ENCODE peak calls at places on chromosomes 1 and 21, in five cellular contexts. J is left ventricle myocardium inferior, S is cardiac muscle cell, H is natural killer cell, G is tibial nerve. T is an unnamed sample.

GRCh38 chr21:37932936-37933335 is 16.7 kb upstream of the KCNJ6 start:
- DNase-seq in H (no peak), S (no peak), G (no peak), J (no peak), T (no peak)

GRCh38 chr1:162892916-162893714 is 32.1 kb upstream of the CCDC190 start:
- DNase-seq in J (no peak), G (no peak), S (peak; percentile 22), H (no peak), T (peak; percentile 54)

GRCh38 chr1:86950712-86951111 is 36.3 kb downstream of the HS2ST1 start:
- DNase-seq in G (no peak), H (no peak), J (no peak), S (no peak), T (no peak)

GRCh38 chr1:94017155-94017829 is 103.7 kb downstream of the ABCA4 start:
- DNase-seq in G (no peak), H (peak; percentile 50), J (no peak), S (no peak), T (peak; percentile 73)

GRCh38 chr21:34952701-34953100 is 96.4 kb downstream of the RUNX1 start:
- DNase-seq in G (no peak), J (no peak), H (no peak), S (no peak), T (no peak)

GRCh38 chr1:50333595-50333974 is 89.7 kb downstream of the DMRTA2 start:
- DNase-seq in J (peak; percentile 52), G (no peak), S (peak; percentile 78), H (peak; percentile 35), T (no peak)

GRCh38 chr1:205456868-205457724 is 1.3 kb upstream of the BLACAT1 start:
- DNase-seq in S (peak; percentile 66), H (no peak), J (no peak), G (no peak), T (no peak)

GRCh38 chr1:36988311-36988710 is 46.0 kb downstream of the GRIK3 start:
- DNase-seq in S (no peak), J (peak; percentile 27), H (no peak), G (no peak), T (no peak)

GRCh38 chr1:3530086-3530930 is 75.8 kb downstream of the ARHGEF16 start:
- DNase-seq in S (peak; percentile 32), J (no peak), H (no peak), G (no peak), T (no peak)

GRCh38 chr1:5743435-5744095 is 248.7 kb downstream of the NPHP4 start:
- DNase-seq in H (no peak), S (no peak), G (no peak), J (no peak), T (no peak)

GRCh38 chr1:186374313-186375151 is 521 bp downstream of the TPR start:
- DNase-seq in G (peak; percentile 30), H (peak; percentile 16), J (peak; percentile 23), S (peak; percentile 49), T (no peak)

GRCh38 chr1:169108897-169109560 is 2.5 kb downstream of the ATP1B1 start:
- DNase-seq in J (peak; percentile 21), H (no peak), S (peak; percentile 51), G (no peak), T (no peak)

GRCh38 chr1:210347112-210347511 is 18.4 kb downstream of the HHAT start:
- DNase-seq in J (no peak), S (no peak), H (no peak), G (no peak), T (no peak)

DNA sequence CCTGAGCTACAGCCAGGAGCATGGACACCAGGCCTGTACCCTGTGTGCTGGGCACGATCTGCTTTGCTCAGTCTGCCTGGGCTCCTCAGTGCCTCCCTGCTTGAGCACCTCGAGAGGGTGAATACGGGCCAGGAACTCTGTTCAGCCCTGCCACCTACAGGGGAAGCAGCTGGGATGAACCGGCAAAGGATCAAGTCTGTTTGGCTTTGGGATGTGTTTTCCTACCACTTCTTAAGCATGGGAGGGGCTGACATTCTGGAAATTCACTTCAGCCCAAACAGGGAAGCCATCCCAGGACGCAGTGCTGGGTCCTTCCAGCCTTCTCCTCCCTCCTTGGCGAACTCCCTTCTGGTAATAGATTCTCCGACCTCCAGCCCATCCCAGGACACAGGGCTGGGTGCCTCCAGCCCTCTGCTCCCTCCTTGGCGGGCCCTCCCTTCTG is 55.8 kb upstream of the SELENON start:
- DNase-seq in H (no peak), G (peak; percentile 72), S (peak; percentile 62), J (peak; percentile 73), T (no peak)
- TF ChIP-seq CTCF in H (no peak), G (peak; percentile 61), S (peak; percentile 63), J (peak; percentile 70), T (no peak)

DNA sequence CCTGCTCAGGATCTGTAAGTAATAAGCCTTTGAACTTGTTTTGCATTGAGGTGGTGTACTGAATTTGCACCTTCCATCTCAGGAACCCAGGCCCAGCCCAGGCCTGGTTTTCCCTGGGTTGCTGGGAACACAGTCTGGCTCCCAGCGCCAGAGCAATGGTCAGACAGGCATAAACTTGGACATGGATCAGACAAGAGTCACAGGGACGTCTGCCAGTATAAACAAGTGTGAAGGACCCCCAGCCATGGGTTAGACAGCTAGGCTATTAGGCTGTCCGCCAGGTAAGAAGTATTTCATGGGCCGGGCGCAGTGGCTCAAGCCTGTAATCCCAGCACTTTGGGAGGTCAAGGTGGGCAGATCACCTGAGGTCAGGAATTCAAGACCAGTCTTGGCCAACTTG is 5.5 kb downstream of the IFNLR1 start:
- DNase-seq in S (no peak), G (no peak), J (no peak), H (no peak), T (no peak)
- TF ChIP-seq CTCF in S (no peak), G (no peak), J (no peak), H (no peak), T (no peak)

GRCh38 chr1:64663654-64664053 is 81.2 kb upstream of the RAVER2 start:
- DNase-seq in S (peak; percentile 43), G (no peak), J (no peak), H (no peak), T (no peak)
- TF ChIP-seq CTCF in S (peak; percentile 28), G (no peak), J (peak; percentile 15), H (no peak), T (no peak)

DNA sequence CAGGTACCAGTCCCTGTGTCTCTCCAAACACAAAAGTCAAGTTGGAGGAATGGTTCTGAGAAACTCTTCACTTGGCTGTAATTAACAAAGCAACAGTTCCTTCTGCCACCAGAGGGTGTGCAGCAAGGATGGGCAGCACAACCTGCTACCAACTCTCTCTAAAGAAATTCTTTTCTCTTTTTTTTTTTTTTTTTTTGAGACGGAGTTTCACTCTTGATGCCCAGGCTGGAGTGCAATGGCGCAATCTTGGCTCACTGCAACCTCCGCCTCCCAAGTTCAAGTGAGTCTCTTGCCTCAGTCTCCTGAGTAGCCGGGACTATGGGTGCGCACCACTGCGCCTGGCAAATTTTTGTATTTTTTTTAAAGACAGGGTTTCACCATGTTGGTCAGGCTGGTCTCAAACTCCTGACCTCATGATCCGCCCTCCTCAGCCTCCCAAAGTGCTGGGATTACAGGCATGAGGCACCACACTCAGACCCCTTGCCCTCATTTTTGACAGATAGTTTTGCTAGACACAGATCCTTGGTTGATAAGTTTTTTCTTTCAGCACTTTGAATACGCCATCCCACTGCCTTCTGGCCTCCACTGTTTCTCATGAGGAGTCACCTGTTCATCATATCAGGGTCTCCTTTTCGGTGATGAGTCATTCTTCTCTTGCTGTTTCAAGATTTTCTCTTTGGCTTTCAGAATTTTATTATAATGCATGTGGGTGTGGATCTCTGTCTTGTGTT is 12.1 kb upstream of the DEGS1 start:
- DNase-seq in H (no peak), J (no peak), G (no peak), S (no peak), T (peak; percentile 47)
- TF ChIP-seq CTCF in H (no peak), J (peak; percentile 57), G (no peak), S (peak; percentile 34), T (peak; percentile 55)

DNA sequence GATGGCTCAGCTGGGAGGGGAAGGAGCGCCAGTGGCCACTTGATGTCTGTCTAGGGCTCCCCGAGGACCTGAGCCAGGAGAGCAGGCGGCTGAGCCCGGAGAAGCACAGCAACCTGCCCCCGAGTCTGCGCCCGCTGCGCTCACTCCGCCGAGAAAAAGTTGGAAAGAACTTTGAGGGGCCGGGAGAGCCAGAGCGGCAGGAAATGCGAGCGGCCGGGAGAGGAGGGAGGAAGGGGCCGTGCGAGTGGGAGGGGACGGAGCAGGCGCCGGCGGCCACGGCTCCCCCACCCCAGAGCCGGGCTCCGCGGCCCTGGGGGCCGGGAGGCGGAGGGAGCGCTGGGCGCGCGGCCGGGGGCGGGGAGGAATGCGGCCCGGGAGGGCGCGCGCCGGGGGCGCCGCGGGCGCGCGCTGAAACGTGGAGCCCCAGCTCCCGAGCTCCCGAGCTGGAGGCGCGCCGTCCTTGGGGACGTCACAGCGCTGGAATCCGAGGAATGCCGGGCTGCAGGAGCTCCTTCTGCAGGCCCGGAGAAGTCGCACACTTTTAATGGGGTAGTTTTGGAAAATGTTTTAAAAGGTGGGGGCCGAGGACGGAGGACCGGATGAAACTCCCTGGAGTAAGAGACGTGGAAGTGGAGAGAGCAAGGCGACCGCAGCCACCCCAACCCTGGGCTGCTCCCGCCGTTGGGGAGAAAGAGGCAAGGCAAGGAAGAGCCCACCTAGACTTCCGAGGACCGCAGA is at the start of gene PTPN14:
- DNase-seq in G (peak; percentile 57), H (no peak), S (peak; percentile 97), J (peak; percentile 90), T (no peak)
- TF ChIP-seq CTCF in G (peak; percentile 47), H (no peak), S (peak; percentile 47), J (peak; percentile 54), T (no peak)

GRCh38 chr1:77146270-77146669 is 73.0 kb downstream of the PIGK start:
- DNase-seq in J (no peak), H (no peak), G (no peak), S (no peak), T (no peak)

GRCh38 chr1:77139389-77139788 is 79.8 kb downstream of the PIGK start:
- DNase-seq in H (no peak), S (no peak), J (no peak), G (no peak), T (no peak)

DNA sequence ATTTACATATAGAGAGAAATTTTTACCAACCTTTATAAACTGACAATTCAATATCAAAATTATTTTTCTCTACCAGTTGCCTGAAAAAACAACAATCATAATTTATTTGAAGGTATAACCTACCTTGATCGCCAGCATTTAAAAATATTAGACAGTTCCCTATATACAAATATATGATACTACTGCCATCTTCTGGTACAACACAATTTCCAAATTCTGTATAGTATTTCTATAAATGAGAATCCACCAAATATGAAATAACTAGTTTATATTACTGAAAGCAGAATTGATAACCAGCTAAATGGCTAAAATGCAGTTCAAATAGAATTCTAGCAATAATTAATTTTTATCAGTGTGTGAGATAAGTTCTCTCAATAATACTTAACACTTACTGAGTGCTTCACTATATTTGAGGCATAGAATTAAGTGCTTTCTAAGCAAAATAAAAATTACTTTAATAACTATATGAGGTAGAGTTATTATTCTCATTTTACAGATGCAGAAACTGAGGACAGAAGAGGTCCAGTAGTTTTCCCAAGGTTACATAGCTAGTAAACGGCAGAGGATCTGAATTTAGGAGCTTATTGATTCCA is 75.6 kb downstream of the PIGK start:
- DNase-seq in J (no peak), G (no peak), H (no peak), S (peak; percentile 11), T (no peak)
- TF ChIP-seq CTCF in J (peak; percentile 47), G (peak; percentile 22), H (no peak), S (peak; percentile 28), T (peak; percentile 59)

DNA sequence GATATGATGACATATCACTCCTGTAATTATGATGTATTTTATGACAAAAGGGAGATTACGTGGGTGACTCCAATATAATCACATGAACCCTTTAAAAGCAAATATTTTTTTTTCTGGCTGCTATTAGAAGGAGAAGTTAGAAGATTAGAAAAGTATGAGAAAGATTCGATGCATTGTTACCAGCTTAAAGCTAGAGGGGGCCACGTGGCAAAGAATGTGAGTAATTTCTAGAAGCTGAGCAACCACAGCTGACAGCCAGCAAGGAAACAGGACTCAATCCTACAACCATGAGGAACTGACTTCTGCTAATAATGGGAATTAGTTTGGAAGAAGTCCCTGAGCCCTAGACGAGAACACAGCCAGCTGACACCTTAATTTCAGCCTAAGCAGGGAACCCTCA is 56.3 kb upstream of the C1orf87 start:
- DNase-seq in J (no peak), G (no peak), S (no peak), H (no peak), T (no peak)
- TF ChIP-seq CTCF in J (no peak), G (no peak), S (no peak), H (no peak), T (no peak)

T was measured in CD14-positive monocyte.